ENCODE peak calls at places on chromosomes 4 and X, in five cellular contexts. N is hepatocyte, Z is lung, K is ovary, J is breast epithelium. V is an unnamed sample. For H3K27me3, the result is how much of the 10 kb centered on the place peaks cover.

GRCh38 chrX:1531106-1531890 is 5.7 kb downstream of the P2RY8 start:
- DNase-seq in N (no peak), Z (no peak), K (no peak), J (no peak), V (no peak)

GRCh38 chr4:45662996-45663395 is 460.9 kb downstream of the GABRG1 start:
- DNase-seq in N (peak), Z (peak), K (no peak), J (no peak), V (peak)

GRCh38 chrX:2351321-2351720 is 149.5 kb downstream of the DHRSX start:
- DNase-seq in N (peak), Z (no peak), K (no peak), J (no peak), V (no peak)

GRCh38 chr4:54005475-54005874 is 58.9 kb downstream of the CHIC2 start:
- DNase-seq in N (no peak), Z (no peak), K (no peak), J (no peak), V (no peak)

GRCh38 chr4:29131304-29131703 is 1588.9 kb upstream of the PCDH7 start:
- DNase-seq in N (no peak), Z (no peak), K (no peak), J (no peak), V (no peak)

GRCh38 chr4:116018831-116019230 is 905.4 kb upstream of the NDST4 start:
- DNase-seq in N (no peak), Z (no peak), K (no peak), J (no peak), V (no peak)

GRCh38 chr4:14667624-14668295 is 334.5 kb upstream of the CPEB2 start:
- DNase-seq in N (peak), Z (no peak), K (no peak), J (no peak), V (peak)

GRCh38 chrX:153449306-153450113 is 3.7 kb upstream of the TREX2 start:
- DNase-seq in N (peak), Z (no peak), K (no peak), J (no peak), V (no peak)

GRCh38 chrX:152817082-152817744 is 13.3 kb downstream of the CETN2 start:
- DNase-seq in N (peak), Z (no peak), K (no peak), J (no peak), V (peak)

GRCh38 chr4:88866862-88867550 is 169.4 kb upstream of the NAP1L5 start:
- DNase-seq in N (no peak), Z (no peak), K (no peak), J (no peak), V (no peak)

DNA sequence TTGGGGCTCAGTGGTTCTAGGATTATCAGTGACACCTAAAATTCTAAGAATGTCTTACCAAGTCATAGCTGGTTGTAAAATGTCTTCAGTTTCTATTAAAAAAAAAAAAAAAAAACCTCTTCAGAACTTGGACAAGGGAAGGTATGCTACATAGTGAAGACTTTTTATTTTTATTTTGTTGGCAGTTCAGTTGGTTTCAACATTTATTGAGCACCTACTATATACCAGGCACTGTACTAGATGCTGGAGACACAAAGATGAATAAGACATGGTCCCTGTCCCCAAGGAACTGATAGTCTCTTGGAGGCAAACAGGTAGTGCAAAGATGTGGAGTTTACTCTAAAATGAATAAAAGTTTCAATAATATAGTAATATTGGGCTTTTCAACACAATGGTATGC is 8.9 kb upstream of the BBS7 start:
- DNase-seq in N (no peak), Z (no peak), K (no peak), J (no peak), V (no peak)
- H3K27me3 ChIP-seq in N (under half), Z (under half), K (under half), J (under half), V (under half)

GRCh38 chr4:43351970-43352806 is 459.7 kb downstream of the GRXCR1 start:
- DNase-seq in N (no peak), Z (no peak), K (no peak), J (no peak), V (no peak)
- H3K4me3 ChIP-seq in N (no peak), Z (no peak), K (no peak), J (no peak), V (no peak)

GRCh38 chr4:80266902-80267380 is 477 bp downstream of the FGF5 start:
- DNase-seq in N (peak), Z (no peak), K (no peak), J (no peak), V (no peak)

GRCh38 chr4:80266267-80266901 is at the start of gene FGF5:
- DNase-seq in N (peak), Z (no peak), K (no peak), J (no peak), V (no peak)

GRCh38 chr4:80264825-80265224 is 1.6 kb upstream of the FGF5 start:
- DNase-seq in N (no peak), Z (no peak), K (no peak), J (no peak), V (no peak)

GRCh38 chr4:80264352-80264647 is 2.2 kb upstream of the FGF5 start:
- DNase-seq in N (no peak), Z (no peak), K (no peak), J (no peak), V (no peak)

GRCh38 chr4:80265571-80266266 is 745 bp upstream of the FGF5 start:
- DNase-seq in N (peak), Z (no peak), K (no peak), J (no peak), V (no peak)
- H3K27me3 ChIP-seq in N (half or more), Z (under half), K (under half), J (under half), V (half or more)

DNA sequence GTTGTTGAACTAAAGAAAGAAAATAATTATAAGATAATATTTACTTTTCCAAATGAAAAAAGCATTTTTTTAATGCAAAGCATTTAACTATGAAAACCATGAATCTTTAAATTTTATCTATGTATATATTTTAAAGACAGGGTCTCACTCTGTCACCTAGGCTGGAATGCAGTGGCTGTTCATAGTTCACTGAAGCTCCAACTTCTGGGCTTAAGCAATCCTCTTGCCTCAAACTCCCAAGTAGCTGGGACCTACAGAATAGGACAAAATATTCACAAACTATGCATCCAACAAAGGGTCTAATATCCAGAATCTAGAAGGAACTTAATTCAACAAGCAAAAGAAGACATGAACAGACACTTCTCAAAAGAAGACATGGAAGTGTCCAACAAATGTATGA is 55.9 kb upstream of the ALB start:
- DNase-seq in N (no peak), Z (no peak), K (no peak), J (no peak), V (no peak)
- H3K4me3 ChIP-seq in N (no peak), Z (no peak), K (no peak), J (no peak), V (no peak)

GRCh38 chr4:188620608-188621007 is 481.4 kb downstream of the TRIML1 start:
- DNase-seq in N (no peak), Z (no peak), K (no peak), J (no peak), V (no peak)
- H3K27me3 ChIP-seq in N (under half), Z (under half), K (under half), J (under half), V (under half)